ENCODE peak calls at places on chromosomes 2 and 18, in six cellular contexts. B is HCT116, V is K562, R is GM12878, U is HepG2, K is H1. I is an unnamed sample.

GRCh38 chr2:16625759-16626158 is 39.9 kb downstream of the CYRIA start:
- DNase-seq in B (no peak), V (no peak), R (peak), U (no peak), K (no peak), I (no peak)

GRCh38 chr2:196515041-196515440 is 124.5 kb upstream of the CCDC150 start:
- DNase-seq in B (no peak), V (no peak), R (no peak), U (no peak), K (no peak), I (no peak)

GRCh38 chr2:95531254-95531771 is 46.8 kb upstream of the TRIM43B start:
- DNase-seq in B (no peak), V (no peak), R (no peak), U (no peak), K (no peak), I (no peak)

GRCh38 chr2:60641866-60642788 is 88.7 kb upstream of the BCL11A start:
- DNase-seq in B (peak), V (peak), R (no peak), U (peak), K (peak), I (peak)

GRCh38 chr2:128388414-128389032 is 69.9 kb upstream of the HS6ST1 start:
- DNase-seq in B (no peak), V (no peak), R (no peak), U (no peak), K (no peak), I (no peak)

GRCh38 chr2:12861344-12861942 is 144.7 kb downstream of the TRIB2 start:
- DNase-seq in B (no peak), V (no peak), R (no peak), U (no peak), K (no peak), I (no peak)

GRCh38 chr2:72135921-72136320 is 11.7 kb downstream of the CYP26B1 start:
- DNase-seq in B (no peak), V (no peak), R (no peak), U (no peak), K (no peak), I (no peak)

GRCh38 chr18:23279931-23280330 is 144.6 kb downstream of the CABLES1 start:
- DNase-seq in B (no peak), V (no peak), R (no peak), U (no peak), K (no peak), I (no peak)

GRCh38 chr18:50410894-50411293 is 36.0 kb downstream of the SKA1 start:
- DNase-seq in B (no peak), V (no peak), R (no peak), U (no peak), K (no peak), I (no peak)

GRCh38 chr2:150802648-150803047 is 315.2 kb upstream of the RND3 start:
- DNase-seq in B (no peak), V (no peak), R (no peak), U (no peak), K (no peak), I (no peak)

GRCh38 chr2:150811259-150811912 is 323.9 kb upstream of the RND3 start:
- DNase-seq in B (no peak), V (no peak), R (no peak), U (no peak), K (no peak), I (no peak)

GRCh38 chr2:150803689-150804398 is 316.4 kb upstream of the RND3 start:
- DNase-seq in B (no peak), V (no peak), R (no peak), U (no peak), K (no peak), I (no peak)

GRCh38 chr2:150809083-150809482 is 321.6 kb upstream of the RND3 start:
- DNase-seq in B (no peak), V (no peak), R (no peak), U (no peak), K (no peak), I (no peak)

DNA sequence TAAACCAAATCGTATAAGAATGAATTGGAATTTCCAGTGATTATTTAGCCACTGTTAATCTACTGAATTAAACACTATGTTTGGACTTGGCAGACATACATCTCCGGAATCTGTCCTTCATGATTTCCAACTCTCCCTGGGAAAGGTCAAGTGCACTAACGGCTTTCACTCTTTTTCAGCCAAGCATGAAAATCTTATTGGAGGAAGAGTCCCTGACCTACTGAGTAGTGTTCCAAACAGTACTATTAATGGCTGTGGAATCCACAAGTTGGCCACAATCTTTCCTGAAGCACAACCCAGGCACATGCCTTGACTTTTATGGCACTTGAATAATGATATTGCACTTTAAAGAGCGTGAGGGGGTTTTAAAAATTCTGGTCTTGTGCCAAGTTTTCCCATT is 318.9 kb upstream of the RND3 start:
- DNase-seq in B (no peak), V (no peak), R (no peak), U (no peak), K (no peak), I (no peak)
- TF ChIP-seq ZNF274 in B (no peak), V (no peak), R (no peak), U (no peak), K (no peak), I (no peak)

GRCh38 chr18:32831781-32832180 is 59.0 kb upstream of the KLHL14 start:
- DNase-seq in B (no peak), V (no peak), R (no peak), U (no peak), K (no peak), I (no peak)
- TF ChIP-seq ZNF274 in B (no peak), V (no peak), R (no peak), U (no peak), K (no peak), I (no peak)

DNA sequence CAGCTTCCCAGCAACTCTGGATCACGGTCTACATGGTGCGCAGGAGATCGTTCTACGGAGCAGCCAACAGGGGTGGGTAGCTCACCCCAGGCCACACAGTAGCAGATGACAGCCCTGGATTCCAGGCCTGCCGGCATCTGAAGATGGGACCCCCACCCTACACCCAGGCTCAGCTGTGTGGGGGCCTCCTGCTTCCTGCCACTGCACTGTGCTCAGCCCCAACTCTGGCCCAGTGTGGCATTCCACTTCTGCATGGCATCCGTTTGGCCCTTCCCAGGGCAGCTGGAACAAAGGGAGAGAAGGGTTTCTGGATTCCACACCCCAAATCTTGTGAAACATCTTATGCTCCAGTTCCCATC is 9.1 kb downstream of the PER2 start:
- DNase-seq in B (no peak), V (no peak), R (no peak), U (no peak), K (no peak), I (no peak)
- TF ChIP-seq ZNF274 in B (no peak), V (no peak), R (no peak), U (no peak), K (no peak), I (no peak)

DNA sequence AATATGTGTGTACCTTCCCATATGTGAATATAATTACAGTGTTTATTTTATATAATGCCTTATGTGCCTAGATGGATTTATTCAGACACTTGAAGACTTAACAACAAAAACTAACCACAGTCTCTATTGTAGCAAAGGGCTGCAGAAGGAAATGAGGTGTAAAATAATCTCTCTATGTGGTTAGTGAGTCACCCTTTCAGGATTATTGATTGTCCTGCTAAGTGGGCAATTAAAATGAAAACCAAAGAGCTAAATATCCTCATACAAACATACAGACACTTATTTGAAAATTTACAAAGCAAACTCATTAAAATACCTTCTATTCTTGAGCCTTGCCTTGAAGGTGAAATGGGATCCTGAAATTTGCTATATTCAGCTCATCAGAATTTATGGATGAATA is 27.7 kb upstream of the DCC start:
- DNase-seq in B (no peak), V (no peak), R (no peak), U (no peak), K (no peak), I (no peak)
- TF ChIP-seq ZNF274 in B (no peak), V (no peak), R (no peak), U (no peak), K (no peak), I (no peak)